ENCODE peak calls at places on chromosomes 16 and 17, in five cellular contexts. O is fibroblast of lung, E is GM23338, W is SK-N-SH, D is PC-9. S is an unnamed sample.

GRCh38 chr17:78790552-78790951 is 8.5 kb upstream of the CYTH1 start:
- DNase-seq in E (no peak), O (no peak), D (no peak), W (no peak), S (no peak)

GRCh38 chr17:50270430-50271172 is 3.7 kb upstream of the TMEM92 start:
- DNase-seq in D (peak), O (peak), W (no peak), E (peak), S (no peak)

GRCh38 chr16:11254913-11255736 is 879 bp downstream of the SOCS1 start:
- DNase-seq in E (no peak), W (peak), O (peak), D (peak), S (no peak)

GRCh38 chr16:57422026-57422944 is 17.7 kb downstream of the CCL17 start:
- DNase-seq in E (peak), O (peak), D (peak), W (peak), S (no peak)

GRCh38 chr17:978110-979093 is 1.2 kb downstream of the NXN start:
- DNase-seq in D (peak), O (peak), E (no peak), W (peak), S (no peak)

GRCh38 chr17:76003915-76004314 is 3.3 kb downstream of the CDK3 start:
- DNase-seq in W (peak), O (no peak), D (no peak), E (no peak), S (no peak)

GRCh38 chr17:79997004-79997673 is 38.5 kb downstream of the TBC1D16 start:
- DNase-seq in O (no peak), E (no peak), W (no peak), D (no peak), S (no peak)

GRCh38 chr17:28727727-28728363 is 743 bp upstream of the NEK8 start:
- DNase-seq in E (peak), W (peak), O (peak), D (peak), S (no peak)

GRCh38 chr17:31581491-31581890 is 190.0 kb downstream of the RAB11FIP4 start:
- DNase-seq in O (peak), W (no peak), E (no peak), D (peak), S (no peak)

GRCh38 chr17:14205992-14206461 is 30.6 kb downstream of the CDRT15 start:
- DNase-seq in E (peak), W (no peak), D (peak), O (no peak), S (peak)

GRCh38 chr16:77157773-77158172 is 33.2 kb upstream of the MON1B start:
- DNase-seq in E (no peak), O (no peak), W (no peak), D (no peak), S (no peak)

GRCh38 chr17:19260958-19261357 is 23.8 kb downstream of the EPN2 start:
- DNase-seq in W (no peak), E (no peak), O (no peak), D (no peak), S (no peak)

GRCh38 chr16:78503501-78504110 is 404.2 kb downstream of the WWOX start:
- DNase-seq in E (peak), O (peak), W (peak), D (peak), S (peak)

GRCh38 chr17:58693208-58693607 is 806 bp downstream of the RAD51C start:
- DNase-seq in D (no peak), O (no peak), W (no peak), E (no peak), S (no peak)

GRCh38 chr16:72848759-72849664 is 198.9 kb downstream of the ZFHX3 start:
- DNase-seq in E (no peak), O (peak), W (peak), D (peak), S (peak)

GRCh38 chr16:11024333-11025053 is 80.1 kb downstream of the CLEC16A start:
- DNase-seq in O (peak), W (no peak), D (no peak), E (no peak), S (no peak)

GRCh38 chr16:84970447-84971127 is 40.7 kb downstream of the ZDHHC7 start:
- DNase-seq in E (peak), W (peak), D (peak), O (peak), S (peak)

GRCh38 chr16:81645303-81645702 is 133.8 kb upstream of the PLCG2 start:
- DNase-seq in D (no peak), O (peak), E (no peak), W (peak), S (peak)

GRCh38 chr17:81210868-81211267 is 11.9 kb downstream of the CEP131 start:
- DNase-seq in D (no peak), E (peak), W (no peak), O (peak), S (no peak)

GRCh38 chr17:15914400-15915165 is 30.3 kb upstream of the ADORA2B start:
- DNase-seq in D (no peak), W (no peak), O (peak), E (no peak), S (no peak)

GRCh38 chr17:50263293-50264262 is 10.7 kb upstream of the TMEM92 start:
- DNase-seq in O (no peak), W (peak), E (peak), D (no peak), S (no peak)

GRCh38 chr16:49811630-49812334 is 44.1 kb downstream of the ZNF423 start:
- DNase-seq in W (peak), D (no peak), E (peak), O (peak), S (no peak)

GRCh38 chr16:6643083-6643686 is 689.5 kb upstream of the RBFOX1 start:
- DNase-seq in E (peak), D (peak), W (peak), O (peak), S (peak)

GRCh38 chr17:2067559-2067958 is 12.7 kb downstream of the HIC1 start:
- DNase-seq in D (no peak), W (no peak), O (peak), E (no peak), S (no peak)

GRCh38 chr16:49920397-49920796 is 64.5 kb upstream of the ZNF423 start:
- DNase-seq in W (no peak), O (no peak), D (no peak), E (no peak), S (no peak)

GRCh38 chr17:59746849-59747445 is 39.5 kb downstream of the VMP1 start:
- DNase-seq in D (no peak), O (peak), W (peak), E (peak), S (no peak)

GRCh38 chr17:43945074-43945824 is 3.0 kb upstream of the PPY start:
- DNase-seq in D (no peak), W (no peak), E (no peak), O (peak), S (no peak)

GRCh38 chr17:22492331-22492730 is 800.0 kb downstream of the KCNJ18 start:
- DNase-seq in W (no peak), E (no peak), D (no peak), O (no peak), S (no peak)

GRCh38 chr17:68197997-68198930 is 49.6 kb upstream of the AMZ2 start:
- DNase-seq in D (peak), W (peak), O (no peak), E (peak), S (no peak)

GRCh38 chr17:68201425-68201785 is 46.4 kb upstream of the AMZ2 start:
- DNase-seq in O (no peak), W (no peak), D (no peak), E (no peak), S (no peak)

GRCh38 chr17:68199837-68200688 is 47.8 kb upstream of the AMZ2 start:
- DNase-seq in W (peak), O (no peak), E (peak), D (no peak), S (no peak)

GRCh38 chr17:68198931-68199836 is 48.7 kb upstream of the AMZ2 start:
- DNase-seq in O (no peak), D (no peak), W (peak), E (peak), S (no peak)

GRCh38 chr17:68200689-68201424 is 47.0 kb upstream of the AMZ2 start:
- DNase-seq in W (peak), D (peak), E (peak), O (peak), S (no peak)
- H3K27ac ChIP-seq in W (no peak), D (no peak), E (no peak), O (no peak), S (no peak)

DNA sequence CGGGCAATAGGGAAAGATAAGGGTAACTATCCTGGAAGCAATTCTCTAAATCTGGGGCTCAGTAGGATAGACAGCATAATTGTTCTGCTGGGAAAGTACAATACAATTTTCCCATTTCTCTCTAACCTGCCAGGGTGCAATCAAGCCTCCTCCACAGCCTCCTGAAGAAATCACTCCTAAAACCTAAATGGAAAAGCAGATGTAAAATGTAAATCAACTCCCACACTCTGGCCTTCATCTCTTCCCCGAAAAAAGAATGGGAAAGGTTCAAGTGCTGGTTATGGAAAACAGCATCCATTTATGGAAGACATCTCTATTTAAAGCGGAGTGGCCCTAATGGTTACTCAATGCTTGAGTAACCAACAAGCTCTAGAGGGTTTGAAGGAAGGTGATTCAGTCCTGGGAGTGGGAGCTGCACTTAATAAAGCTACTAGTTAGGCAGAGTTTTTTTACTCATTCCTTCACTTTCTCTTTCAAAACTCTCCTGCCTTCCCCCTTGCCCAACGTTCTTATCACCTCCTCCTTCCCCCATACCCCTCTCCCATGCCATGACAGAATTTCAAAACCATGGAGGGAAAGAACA is 5.1 kb downstream of the MMD start:
- DNase-seq in O (peak), E (no peak), D (no peak), W (no peak), S (no peak)
- H3K4me2 ChIP-seq in O (no peak), E (no peak), D (no peak), W (no peak), S (no peak)

DNA sequence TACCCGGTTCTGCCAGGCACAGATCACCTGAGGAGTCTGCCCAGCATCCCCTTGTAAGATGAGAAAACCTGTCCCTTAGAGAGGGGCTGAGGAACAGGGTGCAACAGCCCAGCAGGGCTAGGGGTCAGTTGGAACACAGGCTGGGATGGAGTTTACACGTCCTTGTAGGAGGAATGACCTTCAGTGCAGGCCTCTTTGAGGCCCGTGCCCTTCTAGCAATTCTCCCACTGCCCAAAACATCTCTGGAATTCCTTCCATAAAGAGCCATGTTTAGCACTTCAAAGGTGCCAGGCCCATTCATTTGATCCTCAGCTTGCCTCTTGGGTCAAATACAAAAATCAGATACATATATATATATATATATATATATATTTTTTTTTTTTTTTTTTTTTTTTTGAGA is 4.5 kb downstream of the CTNS start:
- DNase-seq in D (no peak), W (no peak), E (peak), O (no peak), S (no peak)
- H3K27ac ChIP-seq in D (no peak), W (no peak), E (peak), O (no peak), S (no peak)

GRCh38 chr17:77720946-77721822 is 237.3 kb upstream of the TNRC6C start:
- DNase-seq in D (no peak), E (no peak), W (no peak), O (no peak), S (no peak)
- H3K4me2 ChIP-seq in D (no peak), E (no peak), W (no peak), O (no peak), S (no peak)

GRCh38 chr17:61235821-61236197 is 163.8 kb upstream of the TBX2 start:
- DNase-seq in E (no peak), W (no peak), D (no peak), O (peak), S (no peak)
- H3K27ac ChIP-seq in E (no peak), W (peak), D (no peak), O (peak), S (no peak)

GRCh38 chr17:37885136-37885535 is 39.1 kb upstream of the TBC1D3K start:
- DNase-seq in E (no peak), O (no peak), W (no peak), D (peak), S (no peak)
- H3K4me2 ChIP-seq in E (no peak), O (no peak), W (no peak), D (no peak), S (no peak)

GRCh38 chr16:75044800-75045361 is 46.1 kb downstream of the ZNRF1 start:
- DNase-seq in O (peak), E (no peak), D (peak), W (no peak), S (no peak)
- H3K27ac ChIP-seq in O (no peak), E (no peak), D (peak), W (no peak), S (no peak)

S was measured in keratinocyte.